ENCODE peak calls at places on chromosome 21, in seven cellular contexts. One of them, this sample, is unnamed.
A peak's percentile ranks its signal among the peaks of the same experiment; 100 is the strongest.

GRCh38 chr21:29175408-29176147 is 45.1 kb downstream of the MAP3K7CL start:
- DNase-seq in BJ: no peak
- DNase-seq in nephron progenitor cell: no peak
- DNase-seq in PC-9: no peak
- DNase-seq in WTC11: no peak
- DNase-seq in upper lobe of left lung: no peak
- DNase-seq in B cell: no peak
- DNase-seq in this sample: no peak

GRCh38 chr21:44382536-44382935 is 29.1 kb downstream of the TRPM2 start:
- DNase-seq in PC-9: no peak
- DNase-seq in BJ: no peak
- DNase-seq in upper lobe of left lung: no peak
- DNase-seq in B cell: no peak
- DNase-seq in nephron progenitor cell: no peak
- DNase-seq in WTC11: no peak
- DNase-seq in this sample: no peak

GRCh38 chr21:44024257-44024656 is 12.1 kb downstream of the TRAPPC10 start:
- DNase-seq in BJ: no peak
- DNase-seq in upper lobe of left lung: no peak
- DNase-seq in WTC11: no peak
- DNase-seq in B cell: no peak
- DNase-seq in PC-9: no peak
- DNase-seq in nephron progenitor cell: no peak
- DNase-seq in this sample: no peak

GRCh38 chr21:25515484-25516405 is 91.5 kb downstream of the MRPL39 start:
- DNase-seq in B cell: no peak
- DNase-seq in PC-9: no peak
- DNase-seq in nephron progenitor cell: no peak
- DNase-seq in BJ: no peak
- DNase-seq in WTC11: no peak
- DNase-seq in upper lobe of left lung: no peak
- DNase-seq in this sample: no peak

GRCh38 chr21:44458971-44459711 is 3.8 kb downstream of the LRRC3 start:
- DNase-seq in nephron progenitor cell: no peak
- DNase-seq in PC-9: no peak
- DNase-seq in upper lobe of left lung: no peak
- DNase-seq in BJ: no peak
- DNase-seq in B cell: no peak
- DNase-seq in WTC11: no peak
- DNase-seq in this sample: no peak

GRCh38 chr21:36551731-36552457 is 72.0 kb upstream of the CLDN14 start:
- DNase-seq in PC-9: no peak
- DNase-seq in BJ: peak; percentile 92
- DNase-seq in upper lobe of left lung: no peak
- DNase-seq in B cell: no peak
- DNase-seq in nephron progenitor cell: no peak
- DNase-seq in WTC11: no peak
- DNase-seq in this sample: no peak

GRCh38 chr21:34367320-34367935 is 3.6 kb downstream of the KCNE2 start:
- DNase-seq in upper lobe of left lung: peak; percentile 33
- DNase-seq in BJ: peak; percentile 81
- DNase-seq in WTC11: peak; percentile 48
- DNase-seq in nephron progenitor cell: peak; percentile 44
- DNase-seq in PC-9: peak; percentile 57
- DNase-seq in B cell: peak; percentile 45
- DNase-seq in this sample: peak; percentile 47

GRCh38 chr21:33265664-33266049 is 510 bp upstream of the IL10RB start:
- DNase-seq in WTC11: no peak
- DNase-seq in B cell: peak; percentile 81
- DNase-seq in BJ: no peak
- DNase-seq in nephron progenitor cell: no peak
- DNase-seq in upper lobe of left lung: peak; percentile 84
- DNase-seq in PC-9: no peak
- DNase-seq in this sample: no peak

GRCh38 chr21:27649746-27650145 is 682.9 kb upstream of the ADAMTS5 start:
- DNase-seq in nephron progenitor cell: no peak
- DNase-seq in B cell: no peak
- DNase-seq in PC-9: no peak
- DNase-seq in upper lobe of left lung: no peak
- DNase-seq in BJ: no peak
- DNase-seq in WTC11: no peak
- DNase-seq in this sample: no peak

GRCh38 chr21:26717146-26717739 is 128.0 kb downstream of the ADAMTS1 start:
- DNase-seq in nephron progenitor cell: no peak
- DNase-seq in BJ: no peak
- DNase-seq in upper lobe of left lung: no peak
- DNase-seq in WTC11: no peak
- DNase-seq in B cell: no peak
- DNase-seq in PC-9: no peak
- DNase-seq in this sample: no peak

GRCh38 chr21:17513214-17514123 is 626 bp downstream of the CXADR start:
- DNase-seq in BJ: no peak
- DNase-seq in nephron progenitor cell: peak; percentile 62
- DNase-seq in WTC11: peak; percentile 31
- DNase-seq in upper lobe of left lung: peak; percentile 44
- DNase-seq in B cell: no peak
- DNase-seq in PC-9: peak; percentile 36
- DNase-seq in this sample: peak; percentile 32

GRCh38 chr21:31038376-31038775 is at the start of gene KRTAP19-8:
- DNase-seq in upper lobe of left lung: no peak
- DNase-seq in B cell: no peak
- DNase-seq in BJ: no peak
- DNase-seq in nephron progenitor cell: no peak
- DNase-seq in PC-9: no peak
- DNase-seq in WTC11: no peak
- DNase-seq in this sample: no peak

GRCh38 chr21:34227386-34227852 is 136.4 kb upstream of the KCNE2 start:
- DNase-seq in upper lobe of left lung: no peak
- DNase-seq in BJ: no peak
- DNase-seq in WTC11: no peak
- DNase-seq in nephron progenitor cell: no peak
- DNase-seq in B cell: no peak
- DNase-seq in PC-9: no peak
- DNase-seq in this sample: no peak

GRCh38 chr21:43921979-43922945 is 57.2 kb downstream of the AGPAT3 start:
- DNase-seq in B cell: no peak
- DNase-seq in PC-9: no peak
- DNase-seq in BJ: no peak
- DNase-seq in nephron progenitor cell: no peak
- DNase-seq in upper lobe of left lung: no peak
- DNase-seq in WTC11: no peak
- DNase-seq in this sample: no peak

GRCh38 chr21:32484706-32485380 is 72.3 kb downstream of the EVA1C start:
- DNase-seq in upper lobe of left lung: peak; percentile 81
- DNase-seq in nephron progenitor cell: no peak
- DNase-seq in BJ: no peak
- DNase-seq in PC-9: no peak
- DNase-seq in B cell: no peak
- DNase-seq in WTC11: no peak
- DNase-seq in this sample: no peak

GRCh38 chr21:36504067-36505058 is 24.4 kb upstream of the CLDN14 start:
- DNase-seq in upper lobe of left lung: no peak
- DNase-seq in PC-9: peak; percentile 14
- DNase-seq in nephron progenitor cell: peak; percentile 54
- DNase-seq in WTC11: peak; percentile 24
- DNase-seq in B cell: peak; percentile 49
- DNase-seq in BJ: no peak
- DNase-seq in this sample: peak; percentile 37

GRCh38 chr21:44353200-44353970 is at the start of gene TRPM2:
- DNase-seq in BJ: no peak
- DNase-seq in WTC11: no peak
- DNase-seq in upper lobe of left lung: peak; percentile 75
- DNase-seq in B cell: peak; percentile 55
- DNase-seq in nephron progenitor cell: no peak
- DNase-seq in PC-9: no peak
- DNase-seq in this sample: no peak

GRCh38 chr21:42370894-42371654 is 4.7 kb upstream of the TFF1 start:
- DNase-seq in BJ: no peak
- DNase-seq in WTC11: no peak
- DNase-seq in upper lobe of left lung: no peak
- DNase-seq in B cell: no peak
- DNase-seq in nephron progenitor cell: no peak
- DNase-seq in PC-9: no peak
- DNase-seq in this sample: no peak

GRCh38 chr21:42373181-42373907 is 7.0 kb upstream of the TFF1 start:
- DNase-seq in PC-9: no peak
- DNase-seq in nephron progenitor cell: no peak
- DNase-seq in B cell: no peak
- DNase-seq in upper lobe of left lung: no peak
- DNase-seq in WTC11: no peak
- DNase-seq in BJ: no peak
- DNase-seq in this sample: no peak

GRCh38 chr21:42366292-42367010 is at the start of gene TFF1:
- DNase-seq in PC-9: peak; percentile 50
- DNase-seq in WTC11: no peak
- DNase-seq in BJ: no peak
- DNase-seq in upper lobe of left lung: peak; percentile 48
- DNase-seq in nephron progenitor cell: no peak
- DNase-seq in B cell: no peak
- DNase-seq in this sample: peak; percentile 34

GRCh38 chr21:42367379-42368165 is 1.2 kb upstream of the TFF1 start:
- DNase-seq in B cell: no peak
- DNase-seq in BJ: no peak
- DNase-seq in nephron progenitor cell: no peak
- DNase-seq in WTC11: no peak
- DNase-seq in PC-9: no peak
- DNase-seq in upper lobe of left lung: no peak
- DNase-seq in this sample: no peak

GRCh38 chr21:42369821-42370220 is 3.5 kb upstream of the TFF1 start:
- DNase-seq in upper lobe of left lung: no peak
- DNase-seq in BJ: no peak
- DNase-seq in PC-9: no peak
- DNase-seq in WTC11: peak; percentile 51
- DNase-seq in B cell: no peak
- DNase-seq in nephron progenitor cell: no peak
- DNase-seq in this sample: no peak
- TF ChIP-seq CTCF in upper lobe of left lung: no peak
- TF ChIP-seq CTCF in BJ: no peak
- TF ChIP-seq CTCF in PC-9: no peak
- TF ChIP-seq CTCF in WTC11: no peak
- TF ChIP-seq CTCF in B cell: no peak
- TF ChIP-seq CTCF in nephron progenitor cell: peak; percentile 20
- TF ChIP-seq CTCF in this sample: no peak

DNA sequence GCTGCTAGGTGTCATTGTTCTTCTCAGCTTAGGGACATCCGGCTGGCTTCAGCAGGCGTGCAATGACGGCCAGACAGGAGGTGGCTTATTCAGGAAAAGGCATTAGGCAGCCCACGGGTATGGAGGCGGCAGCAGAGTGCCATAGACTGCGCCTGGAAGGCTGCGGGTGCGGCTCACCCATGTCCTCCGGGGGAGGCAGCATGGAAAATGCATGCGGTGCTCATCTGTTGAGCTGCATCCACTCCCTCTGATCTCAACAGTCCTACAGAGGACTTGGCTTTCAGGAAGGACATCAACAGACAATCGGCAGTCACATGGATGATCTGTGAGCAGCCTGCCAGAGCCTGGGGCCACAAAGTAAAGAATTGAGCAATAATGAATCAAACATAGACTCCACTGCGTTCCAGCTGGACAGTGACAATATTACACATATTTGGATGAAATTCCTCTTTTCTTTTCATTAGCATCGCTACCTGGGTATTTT is 42.9 kb downstream of the UMODL1 start:
- DNase-seq in BJ: no peak
- DNase-seq in upper lobe of left lung: no peak
- DNase-seq in WTC11: no peak
- DNase-seq in B cell: no peak
- DNase-seq in nephron progenitor cell: no peak
- DNase-seq in PC-9: no peak
- DNase-seq in this sample: no peak
- TF ChIP-seq CTCF in BJ: peak; percentile 32
- TF ChIP-seq CTCF in upper lobe of left lung: no peak
- TF ChIP-seq CTCF in WTC11: no peak
- TF ChIP-seq CTCF in B cell: no peak
- TF ChIP-seq CTCF in nephron progenitor cell: no peak
- TF ChIP-seq CTCF in PC-9: peak; percentile 50
- TF ChIP-seq CTCF in this sample: no peak

DNA sequence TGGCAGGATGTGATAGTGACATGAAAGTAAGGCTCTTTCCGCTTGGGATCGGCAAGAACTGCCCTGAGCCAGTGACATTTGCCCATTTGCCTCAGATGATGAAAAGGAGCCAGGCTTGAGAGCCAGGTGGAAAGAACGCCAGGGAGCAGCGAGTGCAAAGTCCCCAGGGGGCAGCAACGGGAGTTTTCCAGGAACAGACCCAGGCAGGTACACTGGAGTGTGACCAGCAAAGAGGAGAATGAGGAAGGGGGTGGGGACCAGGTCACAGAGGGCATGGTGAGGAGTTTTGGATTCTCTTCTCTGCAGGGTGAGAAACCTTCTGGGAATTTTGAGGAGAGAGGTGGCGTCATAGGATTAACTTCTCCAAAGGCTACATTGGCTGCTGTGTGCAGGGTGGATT is 10.8 kb upstream of the ETS2 start:
- DNase-seq in WTC11: no peak
- DNase-seq in nephron progenitor cell: no peak
- DNase-seq in BJ: no peak
- DNase-seq in B cell: no peak
- DNase-seq in upper lobe of left lung: no peak
- DNase-seq in PC-9: no peak
- DNase-seq in this sample: no peak
- TF ChIP-seq CTCF in WTC11: no peak
- TF ChIP-seq CTCF in nephron progenitor cell: no peak
- TF ChIP-seq CTCF in BJ: no peak
- TF ChIP-seq CTCF in B cell: no peak
- TF ChIP-seq CTCF in upper lobe of left lung: no peak
- TF ChIP-seq CTCF in PC-9: no peak
- TF ChIP-seq CTCF in this sample: peak; percentile 24

DNA sequence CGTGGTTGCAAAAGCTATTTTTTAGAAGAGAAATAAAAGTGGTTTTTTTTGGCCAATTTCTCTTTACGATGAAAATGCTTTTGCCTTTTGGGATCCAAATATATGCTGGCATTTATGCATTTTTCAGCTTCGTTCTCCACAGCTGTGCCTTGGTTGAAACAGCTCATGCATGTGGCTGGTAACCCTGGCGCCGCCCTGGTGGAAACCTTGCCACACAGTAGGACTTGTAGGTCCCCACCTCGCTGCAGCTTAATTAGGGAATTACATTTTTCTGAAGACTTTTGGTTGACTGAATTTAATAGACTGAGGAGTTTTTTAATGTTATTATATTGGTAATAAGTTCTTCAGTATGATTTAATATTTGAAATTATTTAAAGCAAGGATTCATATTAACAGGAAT is 12.7 kb upstream of the PCP4 start:
- DNase-seq in upper lobe of left lung: no peak
- DNase-seq in PC-9: no peak
- DNase-seq in BJ: no peak
- DNase-seq in B cell: no peak
- DNase-seq in WTC11: peak; percentile 61
- DNase-seq in nephron progenitor cell: no peak
- DNase-seq in this sample: no peak
- TF ChIP-seq CTCF in upper lobe of left lung: no peak
- TF ChIP-seq CTCF in PC-9: no peak
- TF ChIP-seq CTCF in BJ: no peak
- TF ChIP-seq CTCF in B cell: no peak
- TF ChIP-seq CTCF in WTC11: no peak
- TF ChIP-seq CTCF in nephron progenitor cell: no peak
- TF ChIP-seq CTCF in this sample: no peak

GRCh38 chr21:45474323-45474950 is 67.8 kb downstream of the SLC19A1 start:
- DNase-seq in WTC11: no peak
- DNase-seq in upper lobe of left lung: no peak
- DNase-seq in PC-9: no peak
- DNase-seq in BJ: no peak
- DNase-seq in nephron progenitor cell: no peak
- DNase-seq in B cell: no peak
- DNase-seq in this sample: no peak
- TF ChIP-seq CTCF in WTC11: no peak
- TF ChIP-seq CTCF in upper lobe of left lung: no peak
- TF ChIP-seq CTCF in PC-9: no peak
- TF ChIP-seq CTCF in BJ: no peak
- TF ChIP-seq CTCF in nephron progenitor cell: no peak
- TF ChIP-seq CTCF in B cell: no peak
- TF ChIP-seq CTCF in this sample: no peak

This sample was measured in Calu3.